ENCODE peak calls at places on chromosomes 3 and 15, in five cellular contexts. O is endodermal cell, C is RKO, U is colonic mucosa, K is T follicular helper cell. Z is an unnamed sample.

GRCh38 chr15:48144889-48145288 is 24.1 kb downstream of the SLC24A5 start:
- DNase-seq in C (no peak), K (no peak), U (no peak), O (no peak), Z (no peak)

GRCh38 chr3:197953325-197953724 is 3.3 kb downstream of the RPL35A start:
- DNase-seq in U (no peak), K (no peak), O (no peak), C (peak; percentile 51), Z (peak; percentile 11)

GRCh38 chr3:37892917-37893595 is 31.4 kb downstream of the CTDSPL start:
- DNase-seq in K (no peak), O (no peak), C (no peak), U (no peak), Z (no peak)

GRCh38 chr3:10772230-10773161 is 43.5 kb upstream of the SLC6A11 start:
- DNase-seq in U (peak; percentile 9), O (peak; percentile 93), C (peak; percentile 43), K (no peak), Z (peak; percentile 35)

GRCh38 chr3:153209596-153209995 is 47.6 kb downstream of the RAP2B start:
- DNase-seq in U (no peak), C (peak; percentile 69), K (no peak), O (peak; percentile 91), Z (peak; percentile 94)

GRCh38 chr3:41907330-41908073 is 54.4 kb downstream of the ULK4 start:
- DNase-seq in C (peak; percentile 13), K (no peak), O (no peak), U (no peak), Z (peak; percentile 13)

GRCh38 chr3:64763980-64764379 is 76.2 kb upstream of the ADAMTS9 start:
- DNase-seq in O (no peak), C (no peak), U (no peak), K (no peak), Z (no peak)

GRCh38 chr3:140323561-140323960 is 354.3 kb upstream of the TRIM42 start:
- DNase-seq in C (no peak), K (no peak), O (no peak), U (no peak), Z (no peak)

GRCh38 chr15:30954674-30955073 is 36.8 kb downstream of the MTMR10 start:
- DNase-seq in O (no peak), C (no peak), K (no peak), U (no peak), Z (no peak)

GRCh38 chr3:160224811-160225180 is 426 bp upstream of the C3orf80 start:
- DNase-seq in U (no peak), K (no peak), O (no peak), C (no peak), Z (no peak)

GRCh38 chr3:168511428-168512014 is 415.8 kb upstream of the GOLIM4 start:
- DNase-seq in O (no peak), C (peak; percentile 20), K (no peak), U (no peak), Z (peak; percentile 6)

GRCh38 chr3:178392553-178392952 is 143.7 kb upstream of the KCNMB2 start:
- DNase-seq in O (no peak), K (no peak), U (no peak), C (no peak), Z (no peak)

GRCh38 chr3:71652786-71653419 is 69.4 kb upstream of the FOXP1 start:
- DNase-seq in C (peak; percentile 57), U (peak; percentile 32), O (peak; percentile 65), K (no peak), Z (peak; percentile 67)

GRCh38 chr3:189990826-189991225 is 129.9 kb downstream of the P3H2 start:
- DNase-seq in K (no peak), O (no peak), U (no peak), C (no peak), Z (no peak)

GRCh38 chr3:128051459-128051836 is 789 bp upstream of the SEC61A1 start:
- DNase-seq in C (peak; percentile 34), O (no peak), U (no peak), K (no peak), Z (no peak)

GRCh38 chr3:85571835-85572234 is 613.0 kb downstream of the CADM2 start:
- DNase-seq in K (no peak), U (no peak), O (no peak), C (peak; percentile 2), Z (peak; percentile 55)